ENCODE peak calls at places on chromosome X, in eight cellular contexts. P is CD8-positive, alpha-beta memory T cell; Y is activated T-helper 1 cell treated with anti-CD3 and anti-CD28 coated beads, Interleukin-2, amount 50 U/mL, for 16 hours; Z is WTC11; O is anterior cingulate cortex; W is pons; G is B cell; Q is ELR. L is an unnamed sample.

GRCh38 chrX:12076046-12076445 is 62.2 kb upstream of the FRMPD4 start:
- DNase-seq in Y (no peak), O (no peak), P (no peak), Z (no peak), Q (peak; percentile 25), W (no peak), G (no peak), L (no peak)

GRCh38 chrX:70452143-70452733 is 7.6 kb downstream of the DLG3 start:
- DNase-seq in Q (peak; percentile 55), O (peak; percentile 51), Z (peak; percentile 69), Y (no peak), G (peak; percentile 78), W (no peak), P (peak; percentile 40), L (no peak)

GRCh38 chrX:71543316-71543715 is 10.4 kb downstream of the OGT start:
- DNase-seq in G (no peak), O (no peak), W (no peak), Z (no peak), Y (no peak), P (no peak), Q (peak; percentile 91), L (no peak)

GRCh38 chrX:13266641-13267420 is 53.0 kb downstream of the ATXN3L start:
- DNase-seq in Y (no peak), W (no peak), P (no peak), O (no peak), Z (no peak), G (no peak), Q (peak; percentile 54), L (no peak)

GRCh38 chrX:71053217-71053621 is 14.9 kb downstream of the SNX12 start:
- DNase-seq in P (no peak), W (no peak), O (no peak), Y (no peak), Q (no peak), Z (peak; percentile 76), G (peak; percentile 43), L (no peak)

GRCh38 chrX:1385824-1386223 is 6.1 kb downstream of the SLC25A6 start:
- DNase-seq in G (no peak), P (no peak), Z (peak; percentile 2), Q (no peak), O (no peak), W (no peak), Y (no peak), L (peak; percentile 35)

GRCh38 chrX:153511784-153512500 is 5.5 kb upstream of the ATP2B3 start:
- DNase-seq in W (no peak), Z (no peak), O (no peak), Q (no peak), Y (no peak), P (no peak), G (no peak), L (no peak)

GRCh38 chrX:29308726-29309125 is 721.5 kb downstream of the IL1RAPL1 start:
- DNase-seq in Z (no peak), Y (no peak), P (no peak), G (no peak), O (no peak), Q (no peak), W (no peak), L (no peak)

GRCh38 chrX:12950851-12951589 is 23.9 kb upstream of the TMSB4X start:
- DNase-seq in Y (peak; percentile 28), G (no peak), W (no peak), P (peak; percentile 58), O (no peak), Z (peak; percentile 71), Q (no peak), L (no peak)

GRCh38 chrX:38717871-38718270 is 83.4 kb upstream of the MID1IP1 start:
- DNase-seq in Q (peak; percentile 32), Z (no peak), W (peak; percentile 1), Y (no peak), O (no peak), G (no peak), P (no peak), L (no peak)

L was measured in left lobe of liver.